ENCODE peak calls at places on chromosomes 3 and 15, in four cellular contexts. O is bronchial epithelial cell, Q is neural progenitor cell, U is choroid plexus epithelial cell. B is an unnamed sample.

GRCh38 chr3:13134166-13134878 is 61.1 kb upstream of the IQSEC1 start:
- DNase-seq in O (no peak), Q (no peak), U (no peak), B (no peak)

GRCh38 chr3:175940881-175941280 is 1081.7 kb downstream of the NAALADL2 start:
- DNase-seq in O (peak; percentile 17), Q (peak; percentile 52), U (no peak), B (no peak)

GRCh38 chr15:73081321-73081958 is 29.2 kb downstream of the NEO1 start:
- DNase-seq in O (peak; percentile 69), Q (peak; percentile 58), U (peak; percentile 83), B (no peak)

GRCh38 chr3:50241163-50241562 is 5.2 kb downstream of the GNAI2 start:
- DNase-seq in O (no peak), Q (peak; percentile 97), U (no peak), B (peak; percentile 74)

GRCh38 chr15:27070816-27071215 is 99.8 kb downstream of the GABRG3 start:
- DNase-seq in O (no peak), Q (no peak), U (no peak), B (no peak)

GRCh38 chr15:43527802-43528541 is 10.6 kb downstream of the MAP1A start:
- DNase-seq in O (no peak), Q (no peak), U (no peak), B (no peak)

GRCh38 chr15:66092053-66092976 is 161.2 kb downstream of the MEGF11 start:
- DNase-seq in O (no peak), Q (no peak), U (no peak), B (no peak)

GRCh38 chr3:29167180-29167579 is 113.7 kb upstream of the RBMS3 start:
- DNase-seq in O (no peak), Q (no peak), U (no peak), B (no peak)

GRCh38 chr15:63439536-63440264 is 58.1 kb upstream of the CA12 start:
- DNase-seq in O (peak; percentile 37), Q (no peak), U (no peak), B (no peak)

GRCh38 chr3:38214560-38214959 is 49.2 kb downstream of the OXSR1 start:
- DNase-seq in O (peak; percentile 14), Q (no peak), U (no peak), B (no peak)

GRCh38 chr3:57796261-57796660 is 40.2 kb downstream of the SLMAP start:
- DNase-seq in O (peak; percentile 73), Q (no peak), U (no peak), B (no peak)

GRCh38 chr15:69489101-69489571 is 36.5 kb downstream of the RPLP1 start:
- DNase-seq in O (no peak), Q (no peak), U (peak; percentile 47), B (no peak)

GRCh38 chr15:42863572-42864239 is 56.9 kb downstream of the TTBK2 start:
- DNase-seq in O (no peak), Q (no peak), U (peak; percentile 5), B (no peak)

GRCh38 chr3:138933981-138934691 is 12.8 kb downstream of the FOXL2 start:
- DNase-seq in O (no peak), Q (no peak), U (no peak), B (no peak)

GRCh38 chr3:99920530-99921376 is 103.1 kb downstream of the CMSS1 start:
- DNase-seq in O (peak; percentile 92), Q (peak; percentile 32), U (no peak), B (no peak)

GRCh38 chr3:41286305-41286704 is 87.0 kb downstream of the CTNNB1 start:
- DNase-seq in O (no peak), Q (no peak), U (no peak), B (no peak)
- TF ChIP-seq CTCF in O (no peak), Q (no peak), U (no peak), B (no peak)

DNA sequence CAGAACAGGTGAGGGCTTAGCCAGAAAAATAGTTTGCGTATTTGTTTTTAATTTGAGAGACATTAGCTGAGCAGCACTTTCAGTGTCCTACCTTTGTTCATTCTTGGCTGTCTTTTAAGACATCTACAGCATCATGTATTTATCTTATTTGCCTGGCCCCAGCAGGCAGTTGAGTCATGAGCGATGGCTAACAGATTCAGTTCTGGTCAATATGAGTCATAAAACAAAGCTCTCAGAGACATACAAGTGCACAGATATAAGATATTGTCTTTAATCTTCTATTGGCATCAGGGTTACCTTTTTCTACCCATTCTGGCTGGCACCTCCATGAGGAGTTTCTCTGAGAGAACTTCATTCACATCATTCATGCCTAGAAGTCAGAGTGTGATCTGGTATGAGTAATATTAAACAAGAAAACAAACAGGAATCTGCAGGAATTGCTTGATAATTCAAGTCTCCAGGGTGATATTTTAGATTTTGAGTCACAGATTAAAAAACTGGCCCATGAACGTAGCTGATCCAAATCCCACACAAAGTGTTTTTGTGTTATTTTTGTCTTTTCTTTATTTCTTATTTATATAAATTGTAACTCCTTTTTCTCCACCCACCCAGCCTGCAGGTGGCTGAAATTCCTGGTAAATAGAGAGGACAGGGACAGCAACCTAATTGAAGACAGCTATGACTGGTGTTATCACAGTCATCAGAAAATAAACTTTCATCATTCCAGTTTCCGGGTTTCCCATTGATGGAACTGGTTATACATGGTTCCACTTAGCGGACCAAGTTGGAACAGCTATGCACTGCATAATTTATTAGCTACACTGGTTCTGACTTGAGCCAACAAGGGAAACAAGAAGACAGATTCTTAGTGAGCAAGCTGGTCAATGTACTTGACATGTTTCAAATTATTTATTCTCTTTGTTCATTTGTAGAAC is 47.3 kb downstream of the PLSCR2 start:
- DNase-seq in O (peak; percentile 88), Q (no peak), U (peak; percentile 84), B (no peak)
- TF ChIP-seq CTCF in O (no peak), Q (no peak), U (no peak), B (no peak)

GRCh38 chr15:90201150-90201943 is at the start of gene SEMA4B:
- DNase-seq in O (peak; percentile 35), Q (peak; percentile 95), U (peak; percentile 40), B (peak; percentile 89)
- TF ChIP-seq CTCF in O (no peak), Q (no peak), U (no peak), B (no peak)

GRCh38 chr3:64444619-64445317 is 219.5 kb upstream of the PRICKLE2 start:
- DNase-seq in O (no peak), Q (peak; percentile 59), U (no peak), B (peak; percentile 30)
- TF ChIP-seq CTCF in O (no peak), Q (peak; percentile 33), U (peak; percentile 36), B (no peak)

GRCh38 chr3:44628716-44629115 is 3.9 kb downstream of the ZNF197 start:
- DNase-seq in O (no peak), Q (no peak), U (no peak), B (no peak)

DNA sequence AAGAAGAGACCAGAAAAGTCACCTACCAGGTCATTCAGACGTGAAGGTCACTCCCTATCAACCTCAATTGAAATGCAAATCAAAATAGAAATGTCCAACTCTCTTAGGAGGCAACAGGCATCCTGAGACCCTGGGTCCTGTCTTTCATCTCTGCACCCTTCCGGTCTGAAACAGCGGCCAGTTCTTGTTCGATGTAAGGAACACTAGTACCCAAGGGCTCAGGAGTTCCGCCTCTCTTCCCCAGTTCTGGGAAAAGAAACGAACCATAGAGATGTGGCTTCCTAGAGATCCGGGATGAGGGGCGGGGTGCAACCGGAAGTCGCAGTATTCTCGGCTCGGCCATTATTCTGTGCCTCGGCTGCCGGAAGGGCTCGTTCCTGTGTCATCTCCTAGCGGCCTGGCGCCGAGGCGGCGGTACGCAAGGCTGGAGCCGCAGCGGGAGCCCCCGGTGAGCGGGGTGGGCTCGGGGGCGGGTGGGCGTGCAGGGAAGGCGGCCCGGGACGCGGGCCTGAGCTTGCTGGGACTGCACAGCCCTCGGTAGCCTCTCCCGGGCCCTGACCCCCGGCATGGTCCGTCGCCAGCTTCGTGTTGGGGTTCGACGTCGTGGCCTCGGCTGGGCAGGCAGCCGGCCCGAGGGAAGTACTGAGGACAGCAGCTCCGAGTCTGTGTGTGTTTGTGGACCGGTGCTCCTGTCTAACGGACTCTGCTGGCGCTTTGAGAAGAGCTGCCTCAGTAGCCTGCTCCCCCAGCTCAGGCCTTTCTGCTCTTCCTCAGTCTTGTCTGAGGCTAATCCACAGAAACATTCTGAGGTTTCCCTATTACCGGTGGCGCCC is at the start of gene ZNF197:
- DNase-seq in O (peak; percentile 73), Q (peak; percentile 96), U (peak; percentile 86), B (peak; percentile 83)
- TF ChIP-seq CTCF in O (no peak), Q (peak; percentile 30), U (peak; percentile 12), B (no peak)

GRCh38 chr3:56086355-56086754 is 381.9 kb downstream of the ERC2 start:
- DNase-seq in O (peak; percentile 23), Q (no peak), U (peak; percentile 65), B (no peak)

GRCh38 chr3:56087460-56087859 is 380.8 kb downstream of the ERC2 start:
- DNase-seq in O (no peak), Q (no peak), U (no peak), B (no peak)

GRCh38 chr3:56094170-56094569 is 374.1 kb downstream of the ERC2 start:
- DNase-seq in O (no peak), Q (peak; percentile 4), U (no peak), B (no peak)

DNA sequence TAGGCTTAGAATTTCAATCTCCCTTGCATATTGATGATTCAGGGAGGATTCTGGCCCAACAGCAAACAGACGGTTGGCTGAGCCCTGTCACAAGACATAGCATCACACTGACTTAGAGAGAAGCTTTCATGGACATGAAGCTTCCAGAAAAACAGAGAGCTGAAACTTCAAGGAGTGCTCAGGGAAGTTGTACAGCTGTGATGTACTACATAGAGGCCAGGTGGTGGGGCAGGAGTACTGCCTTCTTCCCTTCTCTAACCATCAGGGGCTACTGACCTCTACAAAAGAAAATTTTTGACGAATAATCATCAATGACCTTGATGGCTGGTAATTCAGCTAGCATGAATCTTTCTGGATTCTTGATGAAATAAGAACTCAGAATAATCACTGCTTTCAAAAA is 378.5 kb downstream of the ERC2 start:
- DNase-seq in O (no peak), Q (no peak), U (peak; percentile 4), B (no peak)
- TF ChIP-seq CTCF in O (no peak), Q (no peak), U (peak; percentile 23), B (no peak)

DNA sequence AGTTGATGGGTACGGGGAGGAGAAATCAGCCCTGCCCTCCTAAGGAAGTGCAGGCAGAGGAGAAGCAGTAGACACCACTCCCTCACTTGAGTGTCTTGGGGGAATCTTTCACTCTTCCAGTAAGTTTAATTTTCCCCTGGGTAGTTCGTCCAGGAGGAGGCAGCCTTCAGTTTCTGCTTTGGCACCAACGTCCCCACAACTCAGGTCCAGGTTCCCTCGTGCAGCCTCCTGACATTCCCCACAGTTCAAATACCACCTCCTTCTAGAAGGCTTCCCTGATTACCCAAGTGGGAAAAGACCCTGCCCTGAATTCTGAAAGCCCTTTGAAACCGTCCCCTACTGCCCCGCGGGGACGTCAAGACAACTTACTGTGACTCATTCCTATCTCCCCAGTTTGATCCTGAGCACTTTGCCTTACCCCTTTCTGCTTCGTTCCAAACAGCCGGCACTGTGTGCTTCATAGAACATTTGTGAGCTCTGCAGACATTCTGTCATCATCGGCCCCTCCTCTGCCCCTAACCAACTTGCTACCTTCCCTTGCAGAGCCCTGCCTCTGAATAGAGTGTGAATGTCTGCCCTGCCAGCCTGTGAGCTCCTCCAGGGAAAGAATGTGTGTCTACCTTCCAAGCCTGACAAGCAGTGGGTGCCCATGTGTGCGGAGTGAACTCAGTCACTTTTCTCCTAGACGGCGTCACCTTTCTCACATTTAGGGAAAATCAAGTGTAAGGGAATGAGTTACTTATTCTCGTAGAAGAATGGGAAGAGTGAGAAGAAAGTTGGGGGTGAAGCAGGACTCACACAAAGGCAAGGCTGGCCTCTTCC is 14.5 kb upstream of the SRP14 start:
- DNase-seq in O (no peak), Q (no peak), U (peak; percentile 14), B (no peak)
- TF ChIP-seq CTCF in O (peak; percentile 1), Q (peak; percentile 19), U (peak; percentile 38), B (no peak)

GRCh38 chr15:78396976-78397375 is 41.0 kb upstream of the IREB2 start:
- DNase-seq in O (no peak), Q (no peak), U (peak; percentile 47), B (no peak)
- TF ChIP-seq CTCF in O (peak; percentile 37), Q (peak; percentile 30), U (peak; percentile 53), B (no peak)